ENCODE peak calls at places on chromosomes 3 and 15, in five cellular contexts. C, N, K, X and M are unnamed samples.

GRCh38 chr3:125651246-125651645 is 55.9 kb upstream of the OSBPL11 start:
- DNase-seq in K (no peak), C (no peak), N (no peak), X (no peak), M (no peak)

GRCh38 chr15:95932676-95933075 is 397.8 kb upstream of the NR2F2 start:
- DNase-seq in C (no peak), X (no peak), N (no peak), K (no peak), M (no peak)

GRCh38 chr3:66496731-66497130 is 4.1 kb downstream of the LRIG1 start:
- DNase-seq in K (peak), X (no peak), C (no peak), N (no peak), M (no peak)

GRCh38 chr3:157122116-157122515 is 37.8 kb downstream of the CCNL1 start:
- DNase-seq in N (no peak), C (no peak), X (no peak), K (no peak), M (no peak)

GRCh38 chr3:57596495-57597239 is 477 bp downstream of the ARF4 start:
- DNase-seq in N (peak), K (peak), C (peak), X (peak), M (peak)

GRCh38 chr3:181727122-181728036 is 15.7 kb downstream of the SOX2 start:
- DNase-seq in C (peak), X (no peak), N (no peak), K (no peak), M (no peak)

GRCh38 chr3:115232167-115232566 is 85.1 kb upstream of the ZBTB20 start:
- DNase-seq in N (no peak), X (no peak), C (no peak), K (no peak), M (no peak)

GRCh38 chr15:90101969-90102890 is at the start of gene IDH2:
- DNase-seq in N (peak), K (peak), X (peak), C (peak), M (peak)

GRCh38 chr3:37996785-37997301 is 6.3 kb downstream of the VILL start:
- DNase-seq in K (peak), X (peak), C (no peak), N (peak), M (peak)